ENCODE peak calls at places on chromosome 20, in six cellular contexts. U is activated T-helper 1 cell treated with anti-CD3 and anti-CD28 coated beads, Interleukin-12 subunit alpha, Interleukin-12 subunit beta, Interleukin-2, Interleukin-4 antibody, amounts not matched to agents 30 ng/mL and 10 ng/mL and 1 ng/mL, durations not matched to agents 14 hours and 24 hours and 36 hours; D is Right ventricle myocardium inferior; R is HT1080; K is stromal cell of bone marrow; M is ACHN. X is an unnamed sample.

GRCh38 chr20:62725596-62726268 is 17.1 kb downstream of the NTSR1 start:
- DNase-seq in K (no peak), U (no peak), R (no peak), M (no peak), D (peak), X (no peak)

GRCh38 chr20:8172191-8172590 is 40.1 kb downstream of the PLCB1 start:
- DNase-seq in U (no peak), R (no peak), D (no peak), M (no peak), K (no peak), X (no peak)

GRCh38 chr20:1317545-1318255 is 11.2 kb downstream of the SDCBP2 start:
- DNase-seq in R (no peak), D (no peak), K (no peak), M (no peak), U (no peak), X (no peak)

GRCh38 chr20:23206061-23206460 is 119.9 kb upstream of the CD93 start:
- DNase-seq in D (no peak), M (no peak), U (no peak), R (no peak), K (no peak), X (no peak)

GRCh38 chr20:57392512-57393271 is 1.5 kb downstream of the RBM38 start:
- DNase-seq in M (no peak), U (peak), K (no peak), D (peak), R (no peak), X (no peak)

GRCh38 chr20:16946097-16946496 is 197.9 kb downstream of the OTOR start:
- DNase-seq in D (no peak), U (no peak), M (no peak), R (no peak), K (no peak), X (no peak)

GRCh38 chr20:63059684-63060056 is 52.9 kb upstream of the BHLHE23 start:
- DNase-seq in R (no peak), M (no peak), K (no peak), D (no peak), U (no peak), X (no peak)

GRCh38 chr20:25070821-25071473 is 11.0 kb downstream of the VSX1 start:
- DNase-seq in D (no peak), M (no peak), U (no peak), R (no peak), K (no peak), X (no peak)

GRCh38 chr20:49275634-49276033 is 2.2 kb downstream of the ZNFX1 start:
- DNase-seq in M (peak), D (no peak), R (no peak), U (no peak), K (no peak), X (no peak)

GRCh38 chr20:64171211-64171610 is 7.0 kb downstream of the MYT1 start:
- DNase-seq in M (no peak), R (no peak), U (no peak), D (no peak), K (no peak), X (no peak)

GRCh38 chr20:34074101-34074760 is 37.8 kb downstream of the EIF2S2 start:
- DNase-seq in M (no peak), K (no peak), D (no peak), R (peak), U (no peak), X (no peak)

X was measured in pulmonary artery endothelial cell.